ENCODE peak calls at places on chromosomes 6 and 20, in ten cellular contexts. J, X, E, A, L, W, Z, H, V and B are unnamed samples.

GRCh38 chr20:19808498-19808897 is 50.4 kb downstream of the RIN2 start:
- DNase-seq in J (no peak), X (no peak), E (no peak), A (no peak), L (no peak), W (no peak), Z (no peak), H (no peak), V (no peak), B (no peak)

GRCh38 chr6:116840091-116840490 is 11.2 kb upstream of the GPRC6A start:
- DNase-seq in J (no peak), X (no peak), E (no peak), A (no peak), L (no peak), W (no peak), Z (no peak), H (no peak), V (no peak), B (no peak)

GRCh38 chr6:107646176-107646575 is 156.3 kb downstream of the SOBP start:
- DNase-seq in J (peak; percentile 46), X (no peak), E (no peak), A (peak; percentile 80), L (no peak), W (no peak), Z (no peak), H (peak; percentile 31), V (peak; percentile 52), B (no peak)

GRCh38 chr20:57089701-57090144 is 176.7 kb downstream of the BMP7 start:
- DNase-seq in J (peak; percentile 30), X (peak; percentile 87), E (peak; percentile 81), A (peak; percentile 71), L (no peak), W (peak; percentile 65), Z (peak; percentile 71), H (peak; percentile 94), V (peak; percentile 73), B (peak; percentile 95)

GRCh38 chr6:83429857-83430605 is 820 bp downstream of the ME1 start:
- DNase-seq in J (peak; percentile 29), X (peak; percentile 60), E (peak; percentile 35), A (no peak), L (no peak), W (peak; percentile 31), Z (no peak), H (no peak), V (no peak), B (peak; percentile 48)

GRCh38 chr6:81515562-81516453 is 236.7 kb downstream of the TENT5A start:
- DNase-seq in J (peak; percentile 90), X (no peak), E (no peak), A (no peak), L (no peak), W (no peak), Z (no peak), H (no peak), V (no peak), B (no peak)

GRCh38 chr6:158068893-158069799 is 87.5 kb downstream of the SYNJ2 start:
- DNase-seq in J (peak; percentile 35), X (no peak), E (no peak), A (no peak), L (peak; percentile 77), W (no peak), Z (peak; percentile 65), H (no peak), V (no peak), B (peak; percentile 77)

GRCh38 chr20:41649489-41649888 is 31.3 kb upstream of the CHD6 start:
- DNase-seq in J (no peak), X (no peak), E (no peak), A (no peak), L (no peak), W (peak; percentile 70), Z (no peak), H (no peak), V (no peak), B (no peak)

GRCh38 chr20:16472045-16472872 is 101.0 kb downstream of the KIF16B start:
- DNase-seq in J (no peak), X (no peak), E (no peak), A (no peak), L (no peak), W (no peak), Z (no peak), H (no peak), V (no peak), B (no peak)

GRCh38 chr6:156406688-156407087 is 370.5 kb upstream of the ARID1B start:
- DNase-seq in J (no peak), X (no peak), E (no peak), A (no peak), L (no peak), W (no peak), Z (no peak), H (no peak), V (no peak), B (no peak)

GRCh38 chr6:162251257-162251656 is 476.3 kb downstream of the PRKN start:
- DNase-seq in J (no peak), X (no peak), E (peak; percentile 65), A (no peak), L (no peak), W (no peak), Z (no peak), H (no peak), V (no peak), B (no peak)

GRCh38 chr6:7175463-7175862 is 67.7 kb downstream of the RREB1 start:
- DNase-seq in J (peak; percentile 61), X (peak; percentile 49), E (peak; percentile 50), A (no peak), L (no peak), W (no peak), Z (no peak), H (no peak), V (no peak), B (no peak)

GRCh38 chr6:16540804-16541752 is 220.2 kb downstream of the ATXN1 start:
- DNase-seq in J (peak; percentile 45), X (peak; percentile 14), E (peak; percentile 4), A (peak; percentile 63), L (no peak), W (no peak), Z (no peak), H (no peak), V (peak; percentile 24), B (no peak)

GRCh38 chr6:54801669-54802068 is 44.9 kb upstream of the FAM83B start:
- DNase-seq in J (peak; percentile 77), X (no peak), E (no peak), A (no peak), L (no peak), W (no peak), Z (no peak), H (no peak), V (no peak), B (peak; percentile 30)

GRCh38 chr6:88895911-88896310 is 67.5 kb downstream of the RNGTT start:
- DNase-seq in J (no peak), X (no peak), E (peak; percentile 15), A (no peak), L (no peak), W (no peak), Z (no peak), H (no peak), V (no peak), B (no peak)

GRCh38 chr6:88899569-88900316 is 63.7 kb downstream of the RNGTT start:
- DNase-seq in J (no peak), X (no peak), E (peak; percentile 62), A (no peak), L (no peak), W (no peak), Z (no peak), H (no peak), V (no peak), B (no peak)
- TF ChIP-seq CTCF in J (no peak), X (peak; percentile 31), E (peak; percentile 63), A (no peak), L (no peak), W (peak; percentile 35), Z (no peak), H (peak; percentile 43), V (no peak), B (peak; percentile 16)

DNA sequence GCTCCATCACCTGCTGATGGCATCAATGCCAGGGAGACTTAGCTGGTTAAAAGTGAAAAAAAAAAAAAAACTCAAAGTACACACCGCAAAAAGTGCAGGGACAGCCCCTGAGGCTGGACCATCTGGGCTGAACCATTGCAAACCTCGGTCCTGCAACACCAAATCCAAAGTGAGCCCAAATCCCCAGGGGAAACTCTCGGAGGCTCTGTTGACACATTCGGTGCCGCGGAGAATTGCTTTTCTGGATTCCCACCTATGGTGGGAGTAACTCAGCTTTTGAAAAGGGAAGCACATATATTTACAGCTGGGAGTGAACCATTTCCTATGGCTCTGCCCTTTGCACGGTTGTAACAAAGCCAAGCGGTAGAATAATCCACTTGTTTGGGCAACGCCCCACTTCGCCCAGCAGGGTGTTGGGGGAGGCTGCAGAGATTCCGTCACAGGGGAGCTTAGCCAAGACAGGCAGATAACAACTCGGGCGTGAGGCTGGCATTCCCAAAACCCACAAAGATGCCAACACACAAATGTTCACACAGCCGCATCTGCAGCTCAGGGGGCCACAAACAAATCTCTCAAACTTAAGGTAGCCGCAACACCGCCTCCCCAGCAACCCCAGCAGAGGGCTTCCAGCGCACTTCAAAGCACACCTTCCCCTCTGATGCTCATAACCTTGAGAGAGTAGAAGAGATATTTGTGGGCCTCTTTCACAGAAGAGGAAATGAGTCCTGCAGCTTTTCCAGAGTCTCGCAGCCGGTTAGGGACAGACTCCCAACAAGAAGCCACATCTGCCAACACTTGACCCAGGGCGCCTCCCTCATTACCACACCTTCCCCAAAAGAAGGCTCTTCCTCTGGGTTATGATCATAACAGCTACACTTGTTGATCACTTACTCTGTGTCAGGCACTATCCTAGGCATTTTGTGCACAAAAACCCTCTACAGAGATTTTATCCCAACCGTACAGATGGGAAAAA is 11.4 kb downstream of the ZC3H12D start:
- DNase-seq in J (no peak), X (no peak), E (no peak), A (no peak), L (no peak), W (no peak), Z (peak; percentile 12), H (no peak), V (no peak), B (no peak)
- TF ChIP-seq CTCF in J (no peak), X (no peak), E (no peak), A (no peak), L (no peak), W (no peak), Z (no peak), H (no peak), V (no peak), B (no peak)

GRCh38 chr20:63521602-63522001 is 1.0 kb downstream of the PPDPF start:
- DNase-seq in J (no peak), X (no peak), E (peak; percentile 59), A (peak; percentile 59), L (no peak), W (no peak), Z (no peak), H (peak; percentile 45), V (peak; percentile 22), B (no peak)
- TF ChIP-seq CTCF in J (no peak), X (no peak), E (no peak), A (no peak), L (no peak), W (no peak), Z (no peak), H (no peak), V (no peak), B (no peak)

DNA sequence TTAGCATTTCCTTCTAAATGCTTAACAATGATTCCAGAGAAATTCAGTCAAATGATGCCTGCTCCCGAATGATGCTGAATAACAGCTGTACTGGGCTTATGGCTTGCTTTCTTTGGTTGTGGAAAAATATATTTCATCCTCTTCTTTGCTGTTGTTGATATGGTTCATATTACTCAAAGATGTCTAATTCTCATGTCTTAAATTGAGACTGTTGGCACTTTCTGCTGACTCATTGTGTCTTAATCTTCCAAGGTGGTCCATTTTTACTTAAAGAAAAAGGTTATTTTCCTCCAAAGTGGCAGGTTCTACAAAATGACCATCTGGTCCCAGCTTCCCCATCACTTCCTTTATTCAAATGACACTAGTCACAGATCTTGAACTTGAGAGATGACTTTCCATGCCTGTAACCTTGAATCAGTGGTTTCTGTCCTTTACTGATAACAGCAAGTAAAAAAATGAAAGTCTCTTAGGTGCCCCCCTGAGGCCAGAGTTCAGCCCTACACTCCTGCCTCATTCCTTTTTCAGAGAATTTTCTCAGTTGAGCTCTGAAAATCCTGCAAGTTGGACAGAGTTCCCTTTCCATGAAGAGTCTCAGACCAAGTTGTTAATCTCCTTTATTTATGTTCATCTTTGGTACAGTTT is 6.9 kb downstream of the SNAP25 start:
- DNase-seq in J (no peak), X (peak; percentile 35), E (peak; percentile 73), A (no peak), L (no peak), W (peak; percentile 53), Z (peak; percentile 33), H (no peak), V (no peak), B (no peak)
- TF ChIP-seq CTCF in J (peak; percentile 8), X (peak; percentile 28), E (peak; percentile 68), A (no peak), L (no peak), W (peak; percentile 48), Z (peak; percentile 43), H (no peak), V (no peak), B (no peak)